ENCODE peak calls at places on chromosome 1, in seven cellular contexts. E, A, S, Z, W, X and H are unnamed samples. For H3K4me1, the result is how much of the 10 kb centered on the place peaks cover.

GRCh38 chr1:31753623-31754349 is 10.4 kb downstream of the ADGRB2 start:
- DNase-seq in E (no peak), A (no peak), S (peak), Z (no peak), W (peak), X (peak), H (peak)

GRCh38 chr1:161676958-161677689 is 14.2 kb downstream of the FCGR2B start:
- DNase-seq in E (no peak), A (no peak), S (no peak), Z (no peak), W (no peak), X (no peak), H (no peak)

GRCh38 chr1:8070381-8070811 is 44.3 kb upstream of the ERRFI1 start:
- DNase-seq in E (no peak), A (no peak), S (no peak), Z (no peak), W (peak), X (no peak), H (no peak)

GRCh38 chr1:156308078-156308477 is 9.0 kb upstream of the VHLL start:
- DNase-seq in E (no peak), A (no peak), S (no peak), Z (no peak), W (no peak), X (no peak), H (no peak)

GRCh38 chr1:215878128-215878527 is 311.0 kb downstream of the KCTD3 start:
- DNase-seq in E (no peak), A (no peak), S (no peak), Z (no peak), W (peak), X (no peak), H (no peak)

GRCh38 chr1:12478612-12478985 is 139.4 kb downstream of the DHRS3 start:
- DNase-seq in E (peak), A (no peak), S (peak), Z (peak), W (no peak), X (no peak), H (no peak)

GRCh38 chr1:63497577-63497976 is 25.4 kb downstream of the ITGB3BP start:
- DNase-seq in E (no peak), A (no peak), S (no peak), Z (no peak), W (peak), X (no peak), H (no peak)

GRCh38 chr1:89200668-89201488 is 2.1 kb upstream of the GBP4 start:
- DNase-seq in E (no peak), A (no peak), S (no peak), Z (no peak), W (peak), X (no peak), H (no peak)

GRCh38 chr1:40379785-40380452 is 6.4 kb downstream of the SMAP2 start:
- DNase-seq in E (no peak), A (no peak), S (no peak), Z (no peak), W (no peak), X (no peak), H (no peak)

GRCh38 chr1:67162954-67163353 is 3.3 kb upstream of the IL23R start:
- DNase-seq in E (no peak), A (no peak), S (no peak), Z (no peak), W (no peak), X (no peak), H (no peak)

GRCh38 chr1:192579319-192579738 is 3.8 kb downstream of the RGS1 start:
- DNase-seq in E (no peak), A (no peak), S (no peak), Z (no peak), W (no peak), X (no peak), H (no peak)

GRCh38 chr1:149844096-149844495 is 55.3 kb upstream of the BOLA1 start:
- DNase-seq in E (no peak), A (no peak), S (no peak), Z (no peak), W (peak), X (no peak), H (no peak)

GRCh38 chr1:65260851-65261473 is 48.4 kb upstream of the DNAJC6 start:
- DNase-seq in E (no peak), A (no peak), S (no peak), Z (no peak), W (no peak), X (no peak), H (peak)

GRCh38 chr1:108695515-108695914 is 3.4 kb downstream of the PRPF38B start:
- DNase-seq in E (no peak), A (no peak), S (no peak), Z (no peak), W (no peak), X (no peak), H (no peak)

GRCh38 chr1:174072546-174072945 is 50.4 kb upstream of the RC3H1 start:
- DNase-seq in E (no peak), A (no peak), S (no peak), Z (no peak), W (no peak), X (no peak), H (no peak)

GRCh38 chr1:161691846-161692245 is 15.2 kb upstream of the FCRLA start:
- DNase-seq in E (no peak), A (no peak), S (no peak), Z (no peak), W (no peak), X (no peak), H (no peak)

GRCh38 chr1:223849352-223849751 is 3.6 kb upstream of the TP53BP2 start:
- DNase-seq in E (no peak), A (no peak), S (no peak), Z (no peak), W (no peak), X (no peak), H (no peak)

GRCh38 chr1:52237430-52237829 is 95.5 kb downstream of the ZFYVE9 start:
- DNase-seq in E (no peak), A (no peak), S (no peak), Z (no peak), W (no peak), X (no peak), H (no peak)

GRCh38 chr1:220690140-220691038 is at the start of gene C1orf115:
- DNase-seq in E (peak), A (peak), S (peak), Z (peak), W (peak), X (peak), H (peak)

GRCh38 chr1:220691039-220691684 is 999 bp downstream of the C1orf115 start:
- DNase-seq in E (no peak), A (no peak), S (peak), Z (no peak), W (peak), X (no peak), H (no peak)

GRCh38 chr1:220687809-220688208 is 2.4 kb upstream of the C1orf115 start:
- DNase-seq in E (no peak), A (no peak), S (no peak), Z (no peak), W (no peak), X (no peak), H (no peak)

GRCh38 chr1:220692436-220693228 is 2.5 kb downstream of the C1orf115 start:
- DNase-seq in E (no peak), A (no peak), S (no peak), Z (no peak), W (no peak), X (no peak), H (no peak)

GRCh38 chr1:220689696-220690095 is 467 bp upstream of the C1orf115 start:
- DNase-seq in E (no peak), A (no peak), S (no peak), Z (no peak), W (no peak), X (no peak), H (no peak)
- H3K4me1 ChIP-seq in E (under half), A (under half), S (under half), Z (under half), W (under half), X (under half), H (under half)

GRCh38 chr1:151612506-151613274 is 840 bp downstream of the SNX27 start:
- DNase-seq in E (no peak), A (peak), S (peak), Z (no peak), W (no peak), X (peak), H (peak)

GRCh38 chr1:151615711-151616504 is 4.1 kb downstream of the SNX27 start:
- DNase-seq in E (no peak), A (no peak), S (no peak), Z (no peak), W (no peak), X (no peak), H (no peak)

GRCh38 chr1:151611288-151611790 is 511 bp upstream of the SNX27 start:
- DNase-seq in E (no peak), A (peak), S (peak), Z (no peak), W (peak), X (no peak), H (peak)

GRCh38 chr1:151611832-151612505 is at the start of gene SNX27:
- DNase-seq in E (peak), A (peak), S (peak), Z (peak), W (peak), X (peak), H (peak)

DNA sequence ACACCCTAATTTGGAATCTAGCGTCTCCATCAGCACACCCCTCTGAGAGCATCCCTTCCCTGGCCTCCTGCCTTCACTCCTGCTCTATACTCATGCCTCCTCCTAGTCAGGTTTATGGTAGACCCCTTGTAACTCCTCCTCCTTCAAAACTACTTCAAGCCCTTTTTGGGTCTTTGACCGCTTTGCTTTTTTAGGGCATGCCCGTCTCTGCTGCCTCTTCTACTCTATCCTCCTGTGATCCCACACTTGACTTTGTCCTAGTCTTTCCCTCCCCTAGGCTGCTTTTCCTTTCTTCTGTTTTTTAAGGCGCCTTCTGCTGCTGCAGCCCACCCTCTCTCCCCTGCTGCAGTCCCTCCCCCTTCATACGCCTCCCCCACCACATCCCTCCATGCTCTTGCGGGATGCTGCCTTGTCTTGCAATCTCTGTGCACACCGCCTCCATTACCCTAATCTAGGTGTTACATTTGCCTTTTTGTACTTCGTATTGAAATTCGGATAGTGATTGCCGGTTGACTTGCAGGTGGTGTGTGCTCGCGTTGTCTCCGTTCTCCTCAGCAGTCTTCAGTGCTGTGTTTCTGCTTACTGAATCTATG is 1.5 kb downstream of the SNX27 start:
- DNase-seq in E (no peak), A (no peak), S (no peak), Z (no peak), W (no peak), X (no peak), H (no peak)
- H3K27ac ChIP-seq in E (peak), A (peak), S (peak), Z (no peak), W (no peak), X (peak), H (no peak)

DNA sequence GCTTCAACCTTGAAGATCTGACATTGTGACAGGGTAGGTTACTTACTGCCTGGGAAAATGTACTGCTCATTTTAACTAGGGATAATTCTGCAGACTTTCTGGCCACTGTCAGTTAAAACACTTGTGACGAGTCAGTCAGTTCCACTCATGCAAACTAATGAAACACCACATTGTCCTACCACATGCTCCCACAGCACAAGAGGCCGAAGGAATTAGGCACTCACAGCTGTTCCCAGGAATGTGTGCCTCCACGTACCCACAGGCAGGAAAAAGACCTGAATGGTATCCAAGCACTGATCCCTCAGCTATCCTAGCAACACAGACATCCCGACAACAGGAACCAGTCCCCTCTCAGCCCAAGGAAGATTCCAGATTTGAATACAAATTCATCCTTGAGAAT is 12.3 kb downstream of the BCAR3 start:
- DNase-seq in E (no peak), A (no peak), S (no peak), Z (no peak), W (no peak), X (no peak), H (no peak)
- H3K4me1 ChIP-seq in E (under half), A (half or more), S (under half), Z (under half), W (under half), X (half or more), H (half or more)

GRCh38 chr1:208228550-208228949 is 15.6 kb downstream of the PLXNA2 start:
- DNase-seq in E (no peak), A (no peak), S (no peak), Z (no peak), W (no peak), X (no peak), H (no peak)
- H3K27ac ChIP-seq in E (no peak), A (no peak), S (peak), Z (no peak), W (no peak), X (peak), H (no peak)

GRCh38 chr1:56068210-56068609 is 511.2 kb downstream of the PLPP3 start:
- DNase-seq in E (no peak), A (no peak), S (no peak), Z (no peak), W (no peak), X (no peak), H (no peak)
- H3K4me1 ChIP-seq in E (under half), A (under half), S (under half), Z (under half), W (under half), X (under half), H (under half)

DNA sequence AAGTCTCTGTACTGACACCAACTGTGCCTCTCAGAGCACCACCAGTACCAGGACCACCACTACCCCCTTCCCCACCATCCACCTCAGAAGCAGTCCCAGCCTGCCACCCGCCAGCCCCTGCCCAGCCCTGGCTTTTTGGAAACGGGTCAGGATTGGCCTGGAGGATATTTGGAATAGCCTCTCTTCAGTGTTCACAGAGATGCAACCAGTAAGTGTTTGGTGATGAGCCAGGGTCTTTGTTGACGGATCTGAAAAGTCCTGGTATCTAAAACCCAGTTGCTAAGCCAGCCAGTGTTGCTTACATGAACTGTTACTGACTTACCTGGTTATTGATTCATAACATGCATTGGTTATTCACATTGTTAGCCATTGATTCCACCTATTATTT is 1.1 kb downstream of the C1orf56 start:
- DNase-seq in E (no peak), A (no peak), S (no peak), Z (no peak), W (no peak), X (no peak), H (no peak)
- H3K27ac ChIP-seq in E (peak), A (peak), S (peak), Z (peak), W (no peak), X (peak), H (peak)

GRCh38 chr1:179872558-179872957 is 5.0 kb downstream of the TOR1AIP2 start:
- DNase-seq in E (no peak), A (no peak), S (no peak), Z (no peak), W (no peak), X (no peak), H (no peak)

GRCh38 chr1:179875606-179876288 is 1.9 kb downstream of the TOR1AIP2 start:
- DNase-seq in E (no peak), A (no peak), S (no peak), Z (no peak), W (no peak), X (no peak), H (no peak)

GRCh38 chr1:179870870-179871269 is 6.7 kb downstream of the TOR1AIP2 start:
- DNase-seq in E (no peak), A (no peak), S (no peak), Z (no peak), W (no peak), X (no peak), H (no peak)

GRCh38 chr1:179871940-179872339 is 5.7 kb downstream of the TOR1AIP2 start:
- DNase-seq in E (no peak), A (no peak), S (no peak), Z (no peak), W (no peak), X (no peak), H (no peak)

DNA sequence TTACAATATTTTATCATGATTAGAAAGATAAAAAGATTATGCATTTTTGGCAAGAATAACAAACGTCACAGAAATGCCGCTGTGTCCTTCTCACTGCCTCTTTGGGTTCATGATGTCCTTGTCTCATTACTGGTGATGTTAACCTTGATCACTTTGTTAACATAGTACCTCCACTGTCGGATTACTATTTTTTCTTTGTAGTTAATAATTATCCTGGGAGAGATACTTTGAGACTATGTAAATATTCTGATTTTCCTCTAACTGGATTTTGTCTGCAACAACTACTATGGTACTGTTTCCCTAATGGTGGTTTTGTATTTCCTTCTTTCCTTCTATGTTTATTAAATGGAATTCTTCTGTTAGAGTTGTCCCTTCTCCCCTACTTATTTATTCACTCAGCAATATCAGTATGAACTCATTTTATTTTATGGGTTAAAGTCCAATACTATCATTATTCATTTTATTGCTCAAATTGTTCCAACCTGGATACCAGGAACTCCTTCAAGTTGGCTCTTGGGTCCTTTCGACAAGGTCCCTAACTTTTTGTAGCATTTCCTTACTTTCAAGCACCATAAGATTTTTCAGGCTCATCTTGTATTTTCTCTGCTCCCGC is 4.1 kb downstream of the TOR1AIP2 start:
- DNase-seq in E (no peak), A (no peak), S (no peak), Z (no peak), W (peak), X (no peak), H (peak)
- H3K4me1 ChIP-seq in E (under half), A (under half), S (under half), Z (under half), W (under half), X (under half), H (half or more)

GRCh38 chr1:27710574-27710973 is 15.2 kb upstream of the FAM76A start:
- DNase-seq in E (no peak), A (no peak), S (no peak), Z (no peak), W (no peak), X (no peak), H (no peak)

GRCh38 chr1:27716262-27716895 is 9.4 kb upstream of the FAM76A start:
- DNase-seq in E (no peak), A (no peak), S (no peak), Z (no peak), W (no peak), X (no peak), H (no peak)

GRCh38 chr1:27719286-27720251 is 6.2 kb upstream of the FAM76A start:
- DNase-seq in E (no peak), A (no peak), S (no peak), Z (no peak), W (no peak), X (no peak), H (no peak)

GRCh38 chr1:27713139-27713725 is 12.5 kb upstream of the FAM76A start:
- DNase-seq in E (no peak), A (no peak), S (no peak), Z (no peak), W (no peak), X (no peak), H (no peak)

DNA sequence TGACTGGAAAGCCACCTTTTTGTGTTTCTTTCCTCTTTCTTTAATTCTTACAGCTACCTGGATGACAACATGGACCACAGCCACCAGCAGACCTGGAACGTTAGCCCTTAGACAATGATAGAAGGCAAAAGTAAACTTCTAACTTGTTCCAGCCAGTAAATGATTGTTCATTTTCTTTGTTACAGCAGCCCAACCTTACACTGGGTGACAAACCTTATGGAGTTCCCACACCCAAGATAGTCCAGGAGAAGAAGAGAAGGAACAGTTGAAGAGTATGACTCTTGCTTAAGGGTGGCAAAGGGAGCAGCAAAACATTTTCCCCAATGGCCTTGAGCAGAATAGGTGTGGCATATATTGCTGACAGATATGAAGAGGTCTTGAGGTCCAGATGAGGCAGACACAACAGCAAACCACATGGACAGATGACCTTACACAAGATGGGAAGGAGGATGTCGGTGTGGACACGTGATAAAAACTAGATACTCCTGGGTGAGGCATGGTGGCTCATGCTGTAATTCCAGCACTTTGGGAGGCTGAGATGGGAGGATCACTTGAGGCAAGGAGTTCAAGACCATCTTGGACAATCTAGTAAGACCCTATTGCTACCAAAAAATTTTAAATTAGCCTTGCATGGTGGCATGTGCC is 11.8 kb upstream of the FAM76A start:
- DNase-seq in E (no peak), A (no peak), S (no peak), Z (no peak), W (no peak), X (no peak), H (no peak)
- H3K27ac ChIP-seq in E (no peak), A (no peak), S (no peak), Z (no peak), W (no peak), X (no peak), H (no peak)

GRCh38 chr1:22330092-22330762 is 121.4 kb upstream of the ZBTB40 start:
- DNase-seq in E (no peak), A (no peak), S (no peak), Z (no peak), W (no peak), X (no peak), H (no peak)
- H3K4me1 ChIP-seq in E (under half), A (under half), S (under half), Z (under half), W (under half), X (under half), H (under half)